ENCODE peak calls at places on chromosome 17, in four cellular contexts. Z is HCT116, L is GM12878, N is H1. M is an unnamed sample. For H3K4me1, the result is how much of the 10 kb centered on the place peaks cover.

GRCh38 chr17:74729368-74729767 is 7.7 kb upstream of the RAB37 start:
- DNase-seq in Z (no peak), L (no peak), N (no peak), M (no peak)

GRCh38 chr17:79923974-79924638 is 84.9 kb upstream of the CBX4 start:
- DNase-seq in N (peak), L (no peak), Z (peak), M (peak)

GRCh38 chr17:76075364-76076099 is 951 bp downstream of the GALR2 start:
- DNase-seq in L (no peak), Z (no peak), N (no peak), M (no peak)

GRCh38 chr17:69501591-69502468 is 87.3 kb downstream of the MAP2K6 start:
- DNase-seq in Z (no peak), L (no peak), N (no peak), M (no peak)

GRCh38 chr17:73029021-73029420 is 63.5 kb downstream of the SLC39A11 start:
- DNase-seq in N (no peak), Z (no peak), L (no peak), M (no peak)

GRCh38 chr17:16407911-16408588 is 7.3 kb upstream of the TRPV2 start:
- DNase-seq in L (peak), N (no peak), Z (no peak), M (no peak)

GRCh38 chr17:33868899-33869298 is 386.2 kb upstream of the CCL2 start:
- DNase-seq in Z (no peak), L (no peak), N (no peak), M (no peak)

GRCh38 chr17:31489295-31490018 is 98.0 kb downstream of the RAB11FIP4 start:
- DNase-seq in L (no peak), Z (peak), N (no peak), M (no peak)

DNA sequence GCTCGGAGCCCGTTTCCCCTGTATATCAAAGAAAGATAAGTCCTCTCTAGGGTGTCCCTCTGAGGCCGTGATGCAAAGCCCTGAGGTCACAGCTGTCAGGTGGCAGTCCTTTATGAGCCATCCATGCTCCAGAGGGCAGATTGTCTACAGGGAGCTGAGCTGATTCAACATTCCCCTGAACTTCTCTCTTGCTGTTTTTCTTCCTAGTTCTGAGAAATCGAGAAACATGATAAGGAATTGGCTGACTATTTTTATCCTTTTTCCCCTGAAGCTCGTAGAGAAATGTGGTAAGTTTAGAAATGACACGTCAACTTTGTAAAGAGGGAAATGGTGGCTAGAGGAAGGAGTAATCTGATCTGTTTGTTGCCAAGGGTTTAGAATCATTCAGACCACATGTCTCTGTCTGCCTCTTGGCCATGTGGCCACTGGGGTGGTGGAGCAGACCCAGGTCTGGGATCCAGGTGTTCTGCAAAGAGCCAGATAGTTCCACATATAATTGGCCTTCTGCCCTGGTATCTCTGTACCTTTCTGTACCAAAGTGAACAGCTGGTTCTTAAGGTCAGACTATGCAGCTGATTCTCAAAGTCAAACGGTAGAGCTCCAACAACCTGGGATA is 3.5 kb downstream of the CTNS start:
- DNase-seq in N (no peak), Z (no peak), L (no peak), M (no peak)
- H3K9ac ChIP-seq in N (no peak), Z (no peak), L (no peak), M (no peak)

DNA sequence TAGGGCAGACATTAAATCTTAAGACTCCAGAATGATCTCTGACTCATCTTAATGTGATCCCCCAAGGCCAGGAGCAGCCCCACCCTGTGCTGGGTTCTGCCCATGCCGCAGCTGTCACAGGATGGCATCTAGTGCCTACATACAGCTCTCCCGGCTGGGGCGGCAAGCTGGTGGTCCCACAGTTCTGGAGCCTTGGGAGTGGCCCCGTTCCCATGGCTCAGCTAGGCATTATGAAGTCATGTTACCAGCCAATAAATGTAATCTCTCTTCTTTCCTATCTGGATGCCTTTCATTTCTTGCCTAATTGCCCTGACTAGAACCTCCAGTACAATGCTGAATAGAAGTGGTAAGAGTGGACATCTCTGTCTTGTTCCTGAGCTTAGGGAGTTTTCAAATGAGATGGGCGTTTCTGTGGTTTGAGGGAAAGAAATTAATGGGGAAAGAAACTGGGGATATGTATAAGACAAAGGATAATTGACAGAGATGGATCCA is 95.7 kb upstream of the DNAH17 start:
- DNase-seq in L (no peak), N (no peak), Z (no peak), M (no peak)
- TF ChIP-seq ZNF274 in L (no peak), N (no peak), Z (no peak), M (no peak)

GRCh38 chr17:40335620-40336019 is 26.6 kb downstream of the RARA start:
- DNase-seq in L (no peak), N (no peak), Z (no peak), M (no peak)
- H3K4me1 ChIP-seq in L (under half), N (under half), Z (under half), M (under half)

DNA sequence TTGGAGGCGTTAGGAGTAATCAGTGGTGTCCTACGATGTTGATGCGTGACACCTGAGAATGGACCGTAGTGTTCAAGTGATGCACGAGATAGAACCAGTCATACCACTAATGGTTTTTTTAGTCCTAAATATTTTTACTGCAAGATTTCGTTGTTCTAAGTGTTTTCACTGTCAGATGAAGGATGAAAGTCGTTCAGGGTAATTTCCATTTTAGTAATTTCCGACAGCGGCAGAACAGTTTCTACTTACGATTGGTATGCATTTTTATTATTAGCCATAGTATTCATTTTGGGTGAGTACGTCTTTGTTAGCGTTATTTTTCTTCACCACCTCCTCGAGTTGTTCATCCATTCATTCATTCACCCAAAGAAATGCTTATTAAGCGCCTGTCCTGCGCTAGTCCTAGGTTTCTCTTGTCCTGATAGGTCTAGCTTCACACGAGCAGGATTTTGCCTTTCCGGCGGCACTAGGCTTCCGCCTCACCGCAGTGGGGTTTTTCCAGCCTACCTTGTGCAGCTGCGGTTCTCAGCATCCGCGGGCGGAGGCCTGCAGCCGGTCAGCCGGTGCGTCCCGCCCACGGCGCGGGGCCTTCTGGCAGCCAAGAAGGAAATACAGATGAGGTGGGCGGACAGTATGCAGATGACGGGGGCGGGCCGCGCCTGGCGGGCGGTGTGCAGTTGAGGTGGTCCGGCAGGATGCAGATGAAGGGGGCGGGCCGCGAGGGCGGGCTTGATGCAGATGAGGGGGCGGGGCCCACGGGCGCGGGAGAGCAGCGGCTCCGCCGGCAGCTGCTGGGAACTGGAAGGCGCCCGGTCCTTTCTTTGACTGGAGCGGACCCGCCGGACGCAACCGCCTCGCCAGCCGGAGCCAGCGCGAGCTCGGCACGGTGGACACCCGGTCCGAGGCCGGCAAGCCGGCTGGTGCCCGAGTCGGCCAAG is 146.4 kb downstream of the SPECC1 start:
- DNase-seq in L (peak), N (peak), Z (peak), M (peak)
- H3K9ac ChIP-seq in L (peak), N (peak), Z (peak), M (no peak)

DNA sequence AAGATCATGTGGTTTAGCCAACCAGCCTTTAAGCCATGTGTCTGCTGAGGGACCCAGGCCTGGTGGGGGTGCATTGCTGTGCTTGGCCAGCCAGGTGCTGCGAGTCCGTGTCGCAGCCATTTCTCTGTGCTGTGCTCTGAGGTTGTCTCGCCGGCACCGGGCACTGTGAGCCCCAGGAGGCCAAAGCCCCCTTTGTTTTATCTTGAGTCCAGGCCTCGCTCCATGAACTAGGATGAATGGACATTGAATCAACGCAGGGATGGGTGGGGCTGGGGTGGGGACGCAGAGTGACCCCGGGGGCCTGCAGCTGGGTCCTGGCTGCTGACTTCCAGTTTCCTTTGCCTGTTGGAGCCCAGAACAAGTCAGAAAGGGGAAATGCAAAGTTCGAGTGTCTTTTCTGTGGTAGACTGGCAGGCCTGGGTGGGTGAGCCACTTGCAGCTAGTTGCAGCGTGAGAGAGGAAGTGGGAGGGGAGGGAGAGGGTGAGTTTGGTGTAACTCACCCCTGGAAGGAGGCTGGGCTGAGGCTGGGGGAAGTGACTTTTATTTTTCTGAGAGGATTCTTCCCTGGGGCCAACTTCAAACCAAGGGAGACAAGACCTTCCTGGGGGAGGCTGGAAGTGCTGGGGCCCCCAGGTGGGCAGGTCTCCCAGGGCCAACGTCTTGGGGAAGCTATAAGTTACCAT is 324.7 kb downstream of the SEC14L1 start:
- DNase-seq in L (peak), N (no peak), Z (no peak), M (no peak)
- TF ChIP-seq ZNF274 in L (no peak), N (no peak), Z (no peak), M (no peak)

GRCh38 chr17:29127840-29128239 is 52.4 kb downstream of the MYO18A start:
- DNase-seq in L (no peak), N (no peak), Z (no peak), M (no peak)

GRCh38 chr17:29131814-29132682 is 48.1 kb downstream of the MYO18A start:
- DNase-seq in L (no peak), Z (no peak), N (no peak), M (no peak)

GRCh38 chr17:29126268-29126923 is 53.8 kb downstream of the MYO18A start:
- DNase-seq in N (no peak), Z (no peak), L (no peak), M (no peak)

GRCh38 chr17:29133146-29133713 is 47.0 kb downstream of the MYO18A start:
- DNase-seq in L (no peak), N (no peak), Z (no peak), M (no peak)

DNA sequence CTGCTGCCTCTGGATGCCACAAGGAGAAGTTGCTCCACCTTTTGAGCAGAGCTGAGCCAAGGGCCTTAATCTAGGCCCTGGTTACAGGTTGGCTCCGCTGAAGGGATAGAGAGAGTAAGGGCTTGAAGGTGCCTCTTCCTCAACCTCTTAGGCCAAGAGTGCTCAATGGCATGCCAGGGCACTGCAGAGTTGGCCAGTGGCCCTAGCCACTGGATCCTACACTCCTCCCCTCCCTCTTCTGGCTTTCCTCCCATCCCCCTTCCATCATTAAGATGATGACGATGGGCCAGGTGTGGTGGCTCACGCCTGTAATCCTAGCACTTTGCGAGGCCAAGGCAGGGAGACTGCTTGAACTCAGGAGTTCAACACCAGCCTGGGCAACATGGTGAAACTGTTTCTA is 50.5 kb downstream of the MYO18A start:
- DNase-seq in Z (no peak), N (no peak), L (no peak), M (no peak)
- H3K4me1 ChIP-seq in Z (half or more), N (under half), L (under half), M (under half)

DNA sequence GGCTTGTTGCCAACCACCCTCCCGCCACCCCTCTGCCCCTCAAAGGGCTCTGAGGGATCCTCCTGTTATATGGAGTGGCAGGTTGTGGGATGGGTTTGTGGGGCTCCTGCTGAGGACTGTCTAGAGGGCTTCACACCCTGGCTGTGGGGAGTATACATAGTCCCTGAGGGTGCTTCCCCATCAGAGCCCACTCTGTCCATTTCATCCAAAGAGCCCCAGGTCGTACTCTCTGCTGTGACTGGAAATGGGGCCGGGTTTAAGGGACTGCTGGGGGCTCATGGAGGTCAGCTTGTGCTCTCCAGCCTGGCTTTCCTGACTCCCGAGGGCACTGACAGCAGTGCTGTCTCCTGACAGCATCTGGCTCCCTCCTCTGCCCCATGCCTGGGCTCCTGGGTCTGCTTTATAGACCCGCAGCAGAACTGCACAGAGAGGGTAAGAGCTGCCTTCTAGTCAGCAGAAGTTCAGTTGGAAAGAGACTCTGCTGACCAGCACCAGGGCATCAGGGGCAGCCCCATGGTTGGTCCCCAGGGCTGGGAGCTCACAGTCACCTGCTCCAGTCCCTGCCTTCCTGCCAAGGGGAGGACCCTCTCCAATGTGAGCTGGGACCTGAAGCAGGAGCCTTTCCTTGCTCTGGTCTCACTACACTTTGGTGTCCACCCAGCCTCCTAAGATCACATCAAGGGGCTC is 17.8 kb upstream of the TNS4 start:
- DNase-seq in Z (no peak), L (no peak), N (no peak), M (no peak)
- H3K9ac ChIP-seq in Z (peak), L (no peak), N (no peak), M (no peak)

GRCh38 chr17:382644-383533 is 30.3 kb upstream of the RPH3AL start:
- DNase-seq in L (no peak), Z (no peak), N (no peak), M (peak)
- TF ChIP-seq ZNF274 in L (no peak), Z (no peak), N (no peak), M (no peak)